ENCODE peak calls at places on chromosomes 3 and 15, in seven cellular contexts. A is HuH-7.5, G is LoVo, B is Daoy, Y is SK-MEL-5, U is neuronal stem cell, H is astrocyte of the hippocampus. C is an unnamed sample.

GRCh38 chr3:42517143-42517542 is 14.7 kb downstream of the VIPR1 start:
- DNase-seq in H (no peak), U (no peak), A (no peak), Y (no peak), G (no peak), B (no peak), C (no peak)

GRCh38 chr3:105062853-105063252 is 303.9 kb upstream of the ALCAM start:
- DNase-seq in B (no peak), G (no peak), A (no peak), H (peak), Y (no peak), U (no peak), C (no peak)

GRCh38 chr3:140050977-140051957 is 116.3 kb downstream of the CLSTN2 start:
- DNase-seq in H (peak), Y (peak), A (no peak), B (peak), U (no peak), G (no peak), C (peak)

GRCh38 chr3:100492810-100493140 is 356 bp downstream of the TMEM45A start:
- DNase-seq in B (no peak), H (no peak), G (no peak), Y (no peak), A (no peak), U (no peak), C (no peak)

GRCh38 chr3:50417637-50418033 is 58.3 kb upstream of the TMEM115 start:
- DNase-seq in A (no peak), U (no peak), G (no peak), Y (no peak), H (no peak), B (no peak), C (no peak)

GRCh38 chr3:191376742-191377141 is 46.4 kb upstream of the UTS2B start:
- DNase-seq in B (peak), Y (no peak), G (peak), U (no peak), A (no peak), H (peak), C (no peak)

GRCh38 chr3:27659279-27660021 is 62.7 kb downstream of the EOMES start:
- DNase-seq in U (peak), H (peak), G (peak), B (peak), Y (peak), A (peak), C (peak)

GRCh38 chr15:98009169-98009568 is 48.7 kb downstream of the ARRDC4 start:
- DNase-seq in H (no peak), G (no peak), A (no peak), B (no peak), U (no peak), Y (no peak), C (no peak)

GRCh38 chr3:122911901-122912300 is 115.7 kb downstream of the SEMA5B start:
- DNase-seq in A (no peak), U (no peak), G (no peak), B (no peak), Y (no peak), H (no peak), C (no peak)

GRCh38 chr15:77907824-77908751 is 169.4 kb downstream of the TBC1D2B start:
- DNase-seq in U (no peak), H (peak), B (peak), G (peak), A (peak), Y (peak), C (peak)

GRCh38 chr3:179018808-179019207 is 52.8 kb downstream of the ZMAT3 start:
- DNase-seq in H (no peak), Y (no peak), A (no peak), G (no peak), U (no peak), B (no peak), C (no peak)

GRCh38 chr3:128269796-128270195 is 116.5 kb downstream of the EEFSEC start:
- DNase-seq in A (no peak), U (no peak), Y (no peak), G (no peak), H (no peak), B (no peak), C (no peak)

GRCh38 chr3:55669133-55669532 is 182.0 kb upstream of the WNT5A start:
- DNase-seq in B (no peak), Y (no peak), H (no peak), A (no peak), G (no peak), U (no peak), C (no peak)

GRCh38 chr15:67035886-67036285 is 29.5 kb upstream of the SMAD3 start:
- DNase-seq in B (no peak), A (no peak), G (no peak), H (no peak), Y (no peak), U (no peak), C (no peak)

GRCh38 chr3:160869825-160870224 is 113.8 kb downstream of the PPM1L start:
- DNase-seq in U (no peak), Y (peak), A (no peak), B (no peak), H (no peak), G (no peak), C (peak)

GRCh38 chr15:81285461-81285860 is 38.5 kb downstream of the STARD5 start:
- DNase-seq in G (no peak), U (no peak), Y (no peak), H (no peak), A (no peak), B (no peak), C (no peak)

GRCh38 chr15:90864507-90864906 is 3.9 kb upstream of the FURIN start:
- DNase-seq in Y (no peak), H (no peak), A (no peak), G (no peak), U (no peak), B (peak), C (peak)

GRCh38 chr3:175432338-175433025 is 573.3 kb downstream of the NAALADL2 start:
- DNase-seq in G (no peak), A (no peak), Y (no peak), B (peak), H (peak), U (no peak), C (no peak)

GRCh38 chr3:69972672-69973071 is 26.9 kb upstream of the SAMMSON start:
- DNase-seq in G (no peak), U (no peak), A (no peak), Y (no peak), H (no peak), B (no peak), C (no peak)

GRCh38 chr3:121414924-121415323 is 130.9 kb downstream of the POLQ start:
- DNase-seq in Y (no peak), G (no peak), B (no peak), H (no peak), U (no peak), A (no peak), C (no peak)

GRCh38 chr3:50567386-50568182 is at the start of gene C3orf18:
- DNase-seq in H (peak), U (peak), A (peak), B (peak), Y (peak), G (peak), C (peak)

GRCh38 chr15:52642386-52643361 is 36.5 kb downstream of the ATOSA start:
- DNase-seq in H (peak), B (peak), U (no peak), Y (no peak), A (no peak), G (no peak), C (no peak)

GRCh38 chr3:180252683-180253082 is 215.9 kb upstream of the PEX5L start:
- DNase-seq in U (no peak), H (no peak), G (peak), A (no peak), Y (no peak), B (no peak), C (no peak)

GRCh38 chr3:35183915-35184675 is 455.2 kb upstream of the ARPP21 start:
- DNase-seq in Y (no peak), H (peak), G (no peak), A (no peak), B (no peak), U (no peak), C (no peak)

GRCh38 chr3:101230618-101231017 is 89.8 kb downstream of the IMPG2 start:
- DNase-seq in A (no peak), U (no peak), G (no peak), B (no peak), Y (no peak), H (no peak), C (no peak)

GRCh38 chr3:124258057-124258500 is 266.2 kb upstream of the ROPN1 start:
- DNase-seq in Y (no peak), G (no peak), B (peak), U (no peak), H (peak), A (no peak), C (no peak)

GRCh38 chr3:44412365-44412764 is 65.1 kb downstream of the ZNF445 start:
- DNase-seq in G (no peak), U (no peak), A (no peak), Y (no peak), B (no peak), H (no peak), C (no peak)

GRCh38 chr3:43286886-43287301 is 554 bp downstream of the SNRK start:
- DNase-seq in G (no peak), A (peak), U (no peak), Y (peak), B (peak), H (peak), C (peak)

GRCh38 chr3:42101048-42101447 is 9.9 kb downstream of the TRAK1 start:
- DNase-seq in G (no peak), U (no peak), A (peak), H (peak), B (no peak), Y (no peak), C (no peak)

GRCh38 chr3:124351430-124352142 is 359.7 kb upstream of the ROPN1 start:
- DNase-seq in B (peak), Y (peak), U (peak), A (peak), G (peak), H (peak), C (peak)

C was measured in NCI-H82.